ENCODE peak calls at places on chromosomes 7 and 10, in four cellular contexts. W is esophagus squamous epithelium, X is colonic mucosa, R is upper lobe of right lung. H is an unnamed sample.

GRCh38 chr10:58399410-58399809 is 14.2 kb downstream of the TFAM start:
- DNase-seq in X (no peak), R (no peak), W (no peak), H (no peak)

GRCh38 chr7:2082357-2083038 is 150.2 kb downstream of the MAD1L1 start:
- DNase-seq in R (no peak), X (no peak), W (no peak), H (no peak)

GRCh38 chr10:126674741-126675515 is 4.4 kb upstream of the C10orf90 start:
- DNase-seq in W (no peak), R (no peak), X (no peak), H (no peak)

GRCh38 chr7:25192043-25192442 is 36.2 kb downstream of the NPVF start:
- DNase-seq in R (no peak), W (no peak), X (no peak), H (no peak)

GRCh38 chr7:99990417-99990816 is 14.6 kb upstream of the AZGP1 start:
- DNase-seq in W (no peak), R (no peak), X (no peak), H (no peak)

GRCh38 chr7:1611708-1612241 is 41.9 kb upstream of the PSMG3 start:
- DNase-seq in W (no peak), X (no peak), R (no peak), H (no peak)

GRCh38 chr10:29649561-29650551 is 15.1 kb upstream of the SVIL start:
- DNase-seq in W (no peak), X (no peak), R (no peak), H (no peak)

GRCh38 chr7:48180981-48181380 is 9.7 kb downstream of the ABCA13 start:
- DNase-seq in R (no peak), W (no peak), X (no peak), H (no peak)

GRCh38 chr10:113175756-113176651 is 226.0 kb downstream of the TCF7L2 start:
- DNase-seq in W (no peak), X (no peak), R (no peak), H (no peak)

GRCh38 chr7:124898523-124898922 is 31.1 kb downstream of the POT1 start:
- DNase-seq in R (no peak), W (no peak), X (no peak), H (no peak)

GRCh38 chr10:24882047-24882698 is 70.2 kb downstream of the PRTFDC1 start:
- DNase-seq in W (no peak), X (no peak), R (no peak), H (no peak)

GRCh38 chr10:3452234-3452633 is 279.7 kb upstream of the PITRM1 start:
- DNase-seq in W (no peak), R (no peak), X (peak), H (no peak)

GRCh38 chr7:105885386-105886111 is 9.2 kb upstream of the ATXN7L1 start:
- DNase-seq in X (no peak), R (no peak), W (no peak), H (no peak)

GRCh38 chr10:122264931-122265330 is 6.2 kb upstream of the BTBD16 start:
- DNase-seq in W (no peak), R (no peak), X (no peak), H (no peak)

GRCh38 chr7:159083001-159083697 is 61.5 kb downstream of the VIPR2 start:
- DNase-seq in W (no peak), X (no peak), R (peak), H (no peak)

GRCh38 chr7:12534046-12534445 is 36.5 kb upstream of the SCIN start:
- DNase-seq in W (no peak), R (no peak), X (no peak), H (no peak)

GRCh38 chr7:66790725-66791124 is 50.2 kb downstream of the RABGEF1 start:
- DNase-seq in W (no peak), X (no peak), R (no peak), H (no peak)

GRCh38 chr10:11478807-11479206 is 132.6 kb downstream of the USP6NL start:
- DNase-seq in R (no peak), W (no peak), X (no peak), H (no peak)

GRCh38 chr10:90417466-90418210 is 440.2 kb downstream of the HTR7 start:
- DNase-seq in W (no peak), R (no peak), X (no peak), H (no peak)

GRCh38 chr10:73163096-73163495 is 4.7 kb downstream of the ECD start:
- DNase-seq in X (no peak), R (no peak), W (no peak), H (no peak)

GRCh38 chr7:31071316-31071715 is 19.2 kb downstream of the ADCYAP1R1 start:
- DNase-seq in R (peak), X (no peak), W (no peak), H (no peak)

GRCh38 chr10:102384053-102384452 is 11.5 kb upstream of the NFKB2 start:
- DNase-seq in W (no peak), X (no peak), R (no peak), H (no peak)

GRCh38 chr10:49426490-49427360 is 30.8 kb upstream of the DRGX start:
- DNase-seq in R (no peak), W (no peak), X (no peak), H (no peak)

GRCh38 chr7:19747740-19748339 is 25.6 kb downstream of the TMEM196 start:
- DNase-seq in X (no peak), W (no peak), R (no peak), H (no peak)

GRCh38 chr10:113301342-113301984 is 251.4 kb upstream of the HABP2 start:
- DNase-seq in R (no peak), W (no peak), X (no peak), H (no peak)

GRCh38 chr7:157506268-157506667 is 169.5 kb downstream of the DNAJB6 start:
- DNase-seq in R (peak), X (no peak), W (no peak), H (no peak)

GRCh38 chr10:111967547-111967946 is 216.0 kb downstream of the GPAM start:
- DNase-seq in W (no peak), R (no peak), X (no peak), H (no peak)
- TF ChIP-seq CTCF in W (no peak), R (no peak), X (no peak), H (no peak)

DNA sequence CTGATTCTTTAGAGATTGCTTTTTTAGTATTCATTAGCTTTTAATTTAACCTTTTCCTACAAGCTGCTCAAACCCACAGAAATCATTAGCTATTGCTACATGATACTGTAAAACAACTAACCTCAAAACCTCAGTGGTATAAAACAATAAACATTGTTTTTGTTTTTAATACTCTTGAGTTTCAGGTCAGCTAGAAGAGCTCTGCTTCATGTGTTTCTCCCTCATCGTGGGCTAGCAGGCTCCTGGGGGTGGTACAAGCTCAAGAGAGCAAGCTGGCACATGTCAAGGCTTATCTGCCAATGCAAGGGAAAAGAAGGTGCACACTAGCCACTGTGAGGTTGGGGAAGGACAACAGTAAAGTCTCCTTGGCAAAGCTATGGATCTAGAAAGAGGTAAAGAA is 232.9 kb upstream of the PHF14 start:
- DNase-seq in W (no peak), X (no peak), R (no peak), H (no peak)
- H3K4me3 ChIP-seq in W (no peak), X (no peak), R (no peak), H (no peak)

GRCh38 chr10:83965473-83965872 is 173.8 kb upstream of the GHITM start:
- DNase-seq in X (no peak), W (no peak), R (no peak), H (no peak)
- TF ChIP-seq CTCF in X (no peak), W (no peak), R (no peak), H (no peak)

GRCh38 chr10:130161331-130161730 is 25.1 kb downstream of the GLRX3 start:
- DNase-seq in X (no peak), W (no peak), R (no peak), H (no peak)

GRCh38 chr10:130160775-130161174 is 24.6 kb downstream of the GLRX3 start:
- DNase-seq in X (no peak), W (no peak), R (no peak), H (no peak)

GRCh38 chr10:130159395-130159794 is 23.2 kb downstream of the GLRX3 start:
- DNase-seq in X (no peak), R (no peak), W (no peak), H (no peak)
- H3K4me3 ChIP-seq in X (no peak), R (no peak), W (no peak), H (no peak)

DNA sequence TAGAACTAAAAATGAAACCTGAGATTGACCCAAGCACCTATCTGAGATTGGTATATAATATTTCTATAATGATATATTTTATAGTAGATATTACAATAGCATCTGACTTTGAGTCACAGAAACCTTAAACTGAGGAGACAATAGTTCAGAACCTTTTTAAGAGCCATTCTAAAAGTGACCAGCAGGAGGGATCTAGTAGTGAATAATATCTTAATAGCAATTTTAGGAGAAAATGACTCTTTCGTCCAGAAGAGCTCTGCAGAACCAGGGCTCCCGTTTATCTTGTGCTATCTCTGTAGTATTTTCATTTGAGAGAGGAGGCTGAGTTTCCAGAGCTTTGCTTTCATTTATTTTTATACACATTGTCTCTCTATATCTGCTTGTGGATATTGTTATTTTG is 68.1 kb downstream of the PODXL start:
- DNase-seq in R (no peak), W (no peak), X (no peak), H (no peak)
- TF ChIP-seq CTCF in R (peak), W (peak), X (no peak), H (no peak)

DNA sequence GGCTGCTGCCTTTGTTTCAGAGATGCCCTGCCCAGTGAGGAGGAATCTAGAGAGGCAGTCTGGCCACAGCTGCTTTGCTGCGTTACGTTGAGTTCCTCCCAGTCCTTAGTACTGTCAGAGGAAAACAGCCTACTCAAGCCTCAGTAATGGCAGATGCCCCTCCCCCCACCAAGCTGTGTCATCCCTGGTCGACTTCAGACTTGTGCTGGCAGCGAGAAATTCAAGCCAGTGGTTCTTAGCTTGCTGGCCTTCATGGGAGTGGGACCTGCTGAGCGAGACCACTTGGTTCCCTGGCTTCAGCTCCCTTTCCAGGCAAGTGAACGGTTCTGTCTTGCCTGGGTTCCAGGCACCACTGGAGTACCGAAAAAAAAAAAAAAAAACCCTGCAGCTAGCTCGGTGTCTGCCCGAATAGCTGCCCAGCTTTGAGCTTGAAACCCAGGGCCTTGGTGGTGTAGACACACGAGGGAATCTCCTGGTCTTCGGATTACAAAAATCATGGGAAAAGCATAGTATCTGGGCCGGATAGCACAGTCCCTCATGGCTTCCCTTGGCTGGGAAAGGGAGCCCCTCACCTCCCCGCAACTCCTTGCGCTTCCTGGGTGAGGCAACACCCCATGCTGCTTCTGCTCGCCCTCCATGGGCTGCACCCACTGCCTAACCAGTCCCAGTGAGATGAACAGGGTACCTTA is 9.1 kb downstream of the SDHAF3 start:
- DNase-seq in X (no peak), R (no peak), W (no peak), H (no peak)
- H3K4me3 ChIP-seq in X (no peak), R (no peak), W (no peak), H (no peak)

DNA sequence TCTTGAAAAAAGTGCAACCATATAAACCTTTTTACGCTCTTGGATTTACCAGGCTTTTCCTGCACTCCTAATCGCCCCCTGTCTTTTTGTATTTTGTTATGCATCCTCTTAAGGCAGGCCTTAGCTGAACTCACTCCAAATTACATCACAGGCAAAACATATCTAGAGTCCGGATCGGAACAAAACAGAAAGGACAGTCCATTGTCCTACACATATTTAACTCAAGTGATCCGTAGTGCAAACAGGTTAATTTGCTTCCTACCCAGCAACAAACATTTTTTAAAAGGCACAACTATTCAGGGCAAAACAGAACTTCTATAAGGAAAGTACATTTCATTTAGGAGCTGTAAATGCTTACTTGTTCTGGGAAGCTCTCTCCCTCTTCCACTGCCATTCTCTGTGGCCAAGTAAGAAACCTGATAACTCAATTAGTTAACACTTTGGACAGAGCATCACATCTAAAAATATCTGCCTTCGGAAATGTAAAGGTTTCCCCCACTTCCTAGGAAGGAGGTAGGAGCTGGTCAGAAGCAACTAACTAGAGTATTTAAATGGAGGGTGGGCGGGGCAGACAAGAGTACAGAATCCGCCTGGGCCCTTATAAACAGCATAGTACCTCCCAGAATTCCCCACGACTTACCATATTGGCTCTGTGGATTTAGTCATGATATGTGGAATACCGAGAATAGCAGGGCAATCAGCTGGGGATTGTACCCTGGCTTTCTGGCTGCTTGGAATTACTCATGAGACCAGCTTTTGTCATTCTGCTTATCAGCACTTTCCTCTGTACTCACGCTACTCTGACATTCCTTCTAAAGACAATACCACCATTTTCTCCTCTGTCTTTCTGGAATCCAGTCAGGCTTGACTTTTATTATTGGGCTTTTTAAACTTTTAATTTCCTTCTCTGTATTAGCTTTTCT is 89.5 kb downstream of the ANK3 start:
- DNase-seq in X (no peak), W (no peak), R (no peak), H (no peak)
- TF ChIP-seq CTCF in X (no peak), W (no peak), R (no peak), H (no peak)

DNA sequence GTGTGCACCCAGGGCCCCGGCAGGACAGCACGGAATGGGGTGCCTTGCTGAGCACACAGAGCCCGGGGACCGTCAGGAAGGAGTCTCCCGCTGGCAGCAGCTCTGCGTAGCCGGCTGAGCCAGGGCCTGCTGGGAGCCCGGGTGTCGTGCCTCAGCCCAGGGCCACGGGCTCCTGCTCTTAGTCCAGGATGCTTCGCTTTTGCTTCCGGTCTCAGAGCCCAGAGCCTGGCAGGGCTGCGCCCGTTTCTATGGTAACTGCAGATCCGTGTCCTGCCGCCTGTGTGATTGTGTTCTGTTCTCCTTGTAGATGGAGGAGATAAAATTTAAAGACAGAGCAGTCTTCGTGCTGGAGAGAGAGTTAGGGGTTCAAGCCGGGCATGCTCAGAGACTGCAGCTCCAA is 53.7 kb upstream of the DPYSL4 start:
- DNase-seq in R (peak), W (no peak), X (no peak), H (no peak)
- H3K4me3 ChIP-seq in R (no peak), W (no peak), X (no peak), H (no peak)

DNA sequence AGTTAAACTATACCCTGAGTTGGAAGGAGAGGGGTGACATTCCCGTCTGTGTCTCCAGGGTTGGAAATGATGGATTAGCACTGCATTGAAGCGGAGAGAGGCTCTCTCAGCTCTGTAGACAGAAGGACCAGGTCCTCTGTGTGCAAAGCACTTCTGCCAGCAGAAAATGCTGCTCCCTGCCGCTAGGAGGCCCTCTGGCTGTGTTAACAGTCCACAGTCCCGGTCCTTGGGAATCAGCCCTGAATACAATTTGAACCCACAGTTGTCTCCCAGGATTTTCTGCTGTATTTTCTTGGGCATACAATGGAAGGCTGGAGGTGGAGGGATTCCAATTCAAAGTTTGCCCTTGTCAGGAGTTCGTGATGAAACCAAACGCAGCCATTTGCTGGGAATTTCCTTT is 205.1 kb downstream of the GLRX3 start:
- DNase-seq in R (no peak), X (no peak), W (no peak), H (no peak)
- TF ChIP-seq CTCF in R (peak), X (no peak), W (peak), H (no peak)

H was measured in prostate gland.